ENCODE peak calls at places on chromosomes 6 and 20, in seven cellular contexts. B, F, L, D, G, V and Z are unnamed samples.

GRCh38 chr20:41408986-41409385 is 42.4 kb upstream of the EMILIN3 start:
- DNase-seq in L (no peak), V (no peak), B (no peak), G (no peak), D (no peak), F (no peak), Z (no peak)

GRCh38 chr6:13574571-13575376 is at the start of gene SIRT5:
- DNase-seq in D (peak; percentile 75), F (peak; percentile 87), G (peak; percentile 95), B (peak; percentile 83), V (peak; percentile 77), L (peak; percentile 85), Z (peak; percentile 61)

GRCh38 chr6:42059743-42060142 is 9.4 kb downstream of the TAF8 start:
- DNase-seq in G (no peak), L (no peak), F (no peak), B (no peak), D (no peak), V (no peak), Z (no peak)

GRCh38 chr6:4818272-4818938 is 42.2 kb downstream of the CDYL start:
- DNase-seq in B (no peak), F (no peak), G (no peak), V (no peak), L (no peak), D (no peak), Z (no peak)

GRCh38 chr6:26214826-26215199 is 127.6 kb downstream of the HFE start:
- DNase-seq in V (no peak), D (no peak), F (no peak), L (no peak), G (no peak), B (no peak), Z (no peak)

GRCh38 chr20:38060536-38060935 is 27.0 kb downstream of the RPRD1B start:
- DNase-seq in G (no peak), F (no peak), L (no peak), D (no peak), B (no peak), V (no peak), Z (no peak)

GRCh38 chr6:43278524-43279078 is 19.5 kb upstream of the SLC22A7 start:
- DNase-seq in V (no peak), G (no peak), D (no peak), F (peak; percentile 39), L (no peak), B (peak; percentile 39), Z (no peak)

GRCh38 chr6:143842468-143842901 is 653 bp upstream of the LTV1 start:
- DNase-seq in B (peak; percentile 47), F (no peak), G (no peak), V (no peak), L (peak; percentile 9), D (no peak), Z (no peak)

GRCh38 chr6:110636776-110637175 is 160.4 kb upstream of the SLC22A16 start:
- DNase-seq in B (no peak), D (no peak), L (no peak), V (no peak), G (no peak), F (no peak), Z (no peak)

GRCh38 chr6:90894285-90895144 is 307.6 kb upstream of the MAP3K7 start:
- DNase-seq in F (no peak), V (no peak), G (no peak), L (no peak), D (no peak), B (no peak), Z (no peak)

GRCh38 chr20:50027611-50028105 is 44.9 kb downstream of the SNAI1 start:
- DNase-seq in F (peak; percentile 44), B (peak; percentile 90), D (peak; percentile 75), L (peak; percentile 48), V (peak; percentile 77), G (peak; percentile 95), Z (peak; percentile 92)

GRCh38 chr20:11296221-11296620 is 621.5 kb upstream of the BTBD3 start:
- DNase-seq in F (no peak), L (no peak), D (no peak), V (no peak), G (no peak), B (no peak), Z (no peak)

GRCh38 chr6:150228067-150228733 is 85.4 kb downstream of the PPP1R14C start:
- DNase-seq in B (no peak), F (no peak), V (no peak), D (no peak), G (no peak), L (no peak), Z (no peak)

GRCh38 chr6:7594579-7595125 is 4.7 kb downstream of the SNRNP48 start:
- DNase-seq in F (no peak), B (no peak), G (no peak), D (no peak), L (no peak), V (no peak), Z (no peak)

GRCh38 chr20:23165307-23165750 is 79.2 kb upstream of the CD93 start:
- DNase-seq in G (no peak), B (no peak), V (no peak), D (no peak), F (no peak), L (no peak), Z (no peak)

GRCh38 chr6:13395272-13396237 is 67.2 kb upstream of the TBC1D7 start:
- DNase-seq in G (peak; percentile 78), L (peak; percentile 90), V (no peak), B (peak; percentile 79), F (no peak), D (peak; percentile 83), Z (peak; percentile 46)

GRCh38 chr20:9493818-9494217 is 20.6 kb upstream of the LAMP5 start:
- DNase-seq in B (no peak), F (no peak), D (no peak), G (no peak), L (no peak), V (no peak), Z (no peak)

GRCh38 chr6:138577151-138577915 is 78.0 kb upstream of the NHSL1 start:
- DNase-seq in G (no peak), D (no peak), L (no peak), V (no peak), B (no peak), F (no peak), Z (no peak)

GRCh38 chr6:39102024-39102820 is 12.8 kb downstream of the SAYSD1 start:
- DNase-seq in L (peak; percentile 74), V (no peak), G (no peak), D (no peak), F (peak; percentile 20), B (peak; percentile 72), Z (peak; percentile 4)

GRCh38 chr20:8853805-8854338 is 215.0 kb upstream of the PLCB4 start:
- DNase-seq in L (peak; percentile 7), G (no peak), F (peak; percentile 60), V (no peak), D (no peak), B (peak; percentile 81), Z (peak; percentile 72)

GRCh38 chr20:9161308-9161707 is 92.4 kb downstream of the PLCB4 start:
- DNase-seq in F (no peak), D (no peak), B (no peak), G (no peak), L (peak; percentile 15), V (no peak), Z (no peak)

GRCh38 chr6:43807228-43808061 is 37.4 kb downstream of the VEGFA start:
- DNase-seq in V (no peak), F (no peak), L (peak; percentile 69), D (no peak), G (no peak), B (no peak), Z (no peak)

GRCh38 chr20:58824843-58825242 is 25.9 kb downstream of the GNAS-AS1 start:
- DNase-seq in V (no peak), D (no peak), G (no peak), B (no peak), L (no peak), F (no peak), Z (no peak)

GRCh38 chr20:33407251-33407650 is 5.9 kb upstream of the CDK5RAP1 start:
- DNase-seq in F (no peak), G (no peak), L (no peak), D (no peak), V (no peak), B (no peak), Z (peak; percentile 57)

GRCh38 chr20:33399924-33400323 is 1.4 kb downstream of the CDK5RAP1 start:
- DNase-seq in L (no peak), F (no peak), G (no peak), D (no peak), V (no peak), B (peak; percentile 47), Z (no peak)

GRCh38 chr20:33404281-33404680 is 3.0 kb upstream of the CDK5RAP1 start:
- DNase-seq in D (no peak), L (no peak), B (no peak), F (peak; percentile 62), V (no peak), G (no peak), Z (no peak)

GRCh38 chr20:33401042-33401921 is at the start of gene CDK5RAP1:
- DNase-seq in D (peak; percentile 85), B (peak; percentile 90), G (peak; percentile 93), V (peak; percentile 85), L (peak; percentile 88), F (peak; percentile 83), Z (peak; percentile 95)

GRCh38 chr20:33401922-33402369 is 627 bp upstream of the CDK5RAP1 start:
- DNase-seq in L (no peak), F (no peak), G (no peak), B (peak; percentile 18), V (no peak), D (no peak), Z (peak; percentile 41)
- H3K4me3 ChIP-seq in L (peak overlapping the region; percentile 92), F (peak overlapping the region; percentile 76), G (peak overlapping the region; percentile 99), B (peak overlapping the region; percentile 99), V (peak overlapping the region; percentile 99), D (peak overlapping the region; percentile 96), Z (peak overlapping the region; percentile 78)

DNA sequence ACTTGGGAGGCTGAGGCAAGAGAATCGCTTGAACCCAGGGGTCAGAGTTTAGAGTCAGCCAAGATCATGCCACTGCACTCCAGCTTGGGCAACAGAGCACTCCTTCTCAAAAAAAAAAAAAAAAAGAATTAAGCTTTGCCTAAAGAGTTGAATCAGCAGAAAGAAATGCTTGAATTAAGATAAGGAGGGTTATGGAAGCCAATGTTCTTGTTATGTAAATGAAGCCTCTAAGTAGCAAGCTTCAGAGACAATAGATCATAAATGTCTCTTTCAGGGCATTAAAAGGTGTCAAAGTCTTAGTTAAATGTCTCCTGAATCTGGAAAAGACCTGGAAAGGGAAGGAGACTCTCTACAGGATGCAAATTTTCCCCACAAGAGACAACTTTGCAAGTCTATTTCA is 69.7 kb upstream of the FAM83B start:
- DNase-seq in D (no peak), F (no peak), L (no peak), B (no peak), V (no peak), G (no peak), Z (no peak)
- TF ChIP-seq CTCF in D (no peak), F (no peak), L (no peak), B (no peak), V (no peak), G (no peak), Z (no peak)

GRCh38 chr20:46562373-46563169 is 12.1 kb upstream of the OCSTAMP start:
- DNase-seq in F (peak; percentile 30), B (peak; percentile 57), V (peak; percentile 64), L (peak; percentile 80), D (peak; percentile 85), G (no peak), Z (peak; percentile 47)
- H3K4me3 ChIP-seq in F (no peak overlapping the region), B (peak overlapping the region; percentile 49), V (peak overlapping the region; percentile 36), L (no peak overlapping the region), D (peak overlapping the region; percentile 47), G (peak overlapping the region; percentile 35), Z (peak overlapping the region; percentile 14)

DNA sequence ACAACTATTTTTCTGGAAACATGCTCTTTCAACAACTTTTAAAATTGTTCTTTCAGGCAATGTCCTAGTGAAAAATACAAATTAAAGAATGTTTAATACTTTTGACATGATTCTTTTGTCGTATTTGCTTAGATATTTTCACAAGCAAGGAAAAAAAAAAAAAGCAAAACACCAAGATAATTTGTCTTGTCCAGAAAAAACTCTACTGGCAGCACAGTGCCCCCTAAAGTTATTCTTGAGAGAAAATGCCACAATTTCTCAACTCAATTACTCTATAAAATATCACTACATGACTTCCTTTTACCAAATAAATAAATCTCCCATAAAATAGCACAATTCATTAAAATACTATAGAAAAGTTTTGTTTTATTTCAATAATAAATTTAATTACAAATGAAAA is 652.5 kb upstream of the EPHA7 start:
- DNase-seq in B (no peak), V (no peak), D (no peak), F (no peak), G (no peak), L (no peak), Z (no peak)
- TF ChIP-seq CTCF in B (no peak), V (no peak), D (no peak), F (no peak), G (no peak), L (no peak), Z (no peak)